ENCODE peak calls at places on chromosomes 16 and 17, in nine cellular contexts. X is K562; J is esophagus muscularis mucosa; D is prostate gland; L is neural progenitor cell; P is CD8-positive, alpha-beta memory T cell; Z is left ventricle myocardium inferior; H is adipocyte; F is SK-N-SH. E is an unnamed sample. For H3K36me3 and H3K9me3, the result is how much of the 10 kb centered on the place peaks cover.

GRCh38 chr17:43442711-43443110 is 41.1 kb upstream of the DHX8 start:
- DNase-seq in X (no peak), J (no peak), D (no peak), L (no peak), P (no peak), Z (no peak), H (peak), F (no peak), E (no peak)

GRCh38 chr17:30263552-30264333 is 28.0 kb downstream of the BLMH start:
- DNase-seq in X (no peak), J (no peak), D (no peak), L (no peak), P (no peak), Z (no peak), H (peak), F (no peak), E (no peak)

GRCh38 chr16:67208525-67208896 is 9.6 kb downstream of the ELMO3 start:
- DNase-seq in X (no peak), J (no peak), D (no peak), L (no peak), P (peak), Z (no peak), H (no peak), F (no peak), E (no peak)

GRCh38 chr16:5054876-5055865 is 10.6 kb downstream of the C16orf89 start:
- DNase-seq in X (no peak), J (no peak), D (no peak), L (no peak), P (no peak), Z (no peak), H (no peak), F (no peak), E (no peak)

GRCh38 chr16:68426355-68426652 is 22.0 kb downstream of the SMPD3 start:
- DNase-seq in X (no peak), J (no peak), D (no peak), L (no peak), P (no peak), Z (no peak), H (no peak), F (no peak), E (no peak)

GRCh38 chr17:81481011-81481799 is 31.4 kb downstream of the ACTG1 start:
- DNase-seq in X (peak), J (no peak), D (peak), L (peak), P (peak), Z (peak), H (peak), F (peak), E (no peak)

GRCh38 chr16:4663756-4664465 is 29.5 kb upstream of the NUDT16L1 start:
- DNase-seq in X (no peak), J (no peak), D (no peak), L (no peak), P (no peak), Z (peak), H (no peak), F (no peak), E (no peak)

GRCh38 chr16:80144191-80144590 is 396.6 kb upstream of the DYNLRB2 start:
- DNase-seq in X (no peak), J (no peak), D (no peak), L (no peak), P (no peak), Z (no peak), H (peak), F (no peak), E (no peak)

GRCh38 chr17:55314784-55315491 is 50.2 kb downstream of the HLF start:
- DNase-seq in X (no peak), J (no peak), D (no peak), L (no peak), P (no peak), Z (no peak), H (no peak), F (no peak), E (no peak)

GRCh38 chr17:14205992-14206461 is 30.6 kb downstream of the CDRT15 start:
- DNase-seq in X (no peak), J (no peak), D (peak), L (no peak), P (peak), Z (peak), H (no peak), F (no peak), E (no peak)

GRCh38 chr16:68382296-68382718 is 66.0 kb downstream of the SMPD3 start:
- DNase-seq in X (peak), J (no peak), D (no peak), L (no peak), P (peak), Z (no peak), H (no peak), F (peak), E (peak)

GRCh38 chr17:2312736-2313135 is 9.0 kb downstream of the SRR start:
- DNase-seq in X (no peak), J (no peak), D (no peak), L (no peak), P (no peak), Z (no peak), H (peak), F (no peak), E (no peak)

GRCh38 chr17:82342361-82343079 is 9.0 kb upstream of the SECTM1 start:
- DNase-seq in X (no peak), J (no peak), D (no peak), L (no peak), P (no peak), Z (no peak), H (no peak), F (no peak), E (no peak)

GRCh38 chr16:68179196-68179795 is 56.6 kb downstream of the ESRP2 start:
- DNase-seq in X (no peak), J (no peak), D (no peak), L (no peak), P (no peak), Z (no peak), H (peak), F (no peak), E (no peak)

GRCh38 chr16:48611329-48612137 is 1.6 kb upstream of the N4BP1 start:
- DNase-seq in X (peak), J (no peak), D (no peak), L (no peak), P (peak), Z (no peak), H (no peak), F (no peak), E (no peak)

GRCh38 chr16:8674413-8675022 is at the start of gene ABAT:
- DNase-seq in X (peak), J (peak), D (peak), L (peak), P (peak), Z (peak), H (peak), F (peak), E (peak)

GRCh38 chr17:43171761-43172487 is 910 bp downstream of the NBR1 start:
- DNase-seq in X (no peak), J (no peak), D (peak), L (peak), P (no peak), Z (no peak), H (peak), F (no peak), E (peak)

GRCh38 chr17:39705786-39706348 is 6.0 kb downstream of the ERBB2 start:
- DNase-seq in X (no peak), J (no peak), D (peak), L (no peak), P (no peak), Z (peak), H (no peak), F (no peak), E (no peak)

GRCh38 chr17:39703913-39704312 is 4.0 kb downstream of the ERBB2 start:
- DNase-seq in X (no peak), J (no peak), D (no peak), L (no peak), P (no peak), Z (no peak), H (no peak), F (no peak), E (no peak)

GRCh38 chr17:39706921-39707337 is 7.1 kb downstream of the ERBB2 start:
- DNase-seq in X (no peak), J (no peak), D (no peak), L (no peak), P (no peak), Z (no peak), H (no peak), F (no peak), E (no peak)

GRCh38 chr17:39704821-39705551 is 5.1 kb downstream of the ERBB2 start:
- DNase-seq in X (no peak), J (no peak), D (peak), L (peak), P (no peak), Z (no peak), H (peak), F (no peak), E (no peak)

DNA sequence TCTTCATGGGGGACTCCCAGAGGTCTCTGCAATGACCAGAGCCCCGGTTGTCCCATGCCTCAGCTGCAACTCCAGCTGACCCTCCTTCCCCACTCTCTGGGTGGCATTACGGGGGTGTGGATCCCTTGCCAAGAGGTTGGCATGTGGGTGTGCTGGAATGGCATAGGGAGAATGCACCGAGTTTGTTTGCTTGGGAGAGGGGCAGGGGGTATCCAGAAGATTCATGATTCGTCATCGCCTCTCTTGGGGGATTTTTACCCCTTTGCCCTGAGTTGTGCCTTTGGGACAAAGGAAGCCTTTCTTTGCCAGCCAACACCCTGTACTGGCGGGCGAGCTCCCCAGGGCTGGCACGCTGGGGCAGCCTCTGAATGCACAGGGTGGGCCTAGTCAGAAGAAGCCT is 6.5 kb downstream of the ERBB2 start:
- DNase-seq in X (no peak), J (no peak), D (no peak), L (no peak), P (no peak), Z (no peak), H (no peak), F (no peak), E (no peak)
- H3K36me3 ChIP-seq in X (under half), J (half or more), D (under half), L (under half), P (under half), Z (under half), H (under half), F (under half), E (under half)

DNA sequence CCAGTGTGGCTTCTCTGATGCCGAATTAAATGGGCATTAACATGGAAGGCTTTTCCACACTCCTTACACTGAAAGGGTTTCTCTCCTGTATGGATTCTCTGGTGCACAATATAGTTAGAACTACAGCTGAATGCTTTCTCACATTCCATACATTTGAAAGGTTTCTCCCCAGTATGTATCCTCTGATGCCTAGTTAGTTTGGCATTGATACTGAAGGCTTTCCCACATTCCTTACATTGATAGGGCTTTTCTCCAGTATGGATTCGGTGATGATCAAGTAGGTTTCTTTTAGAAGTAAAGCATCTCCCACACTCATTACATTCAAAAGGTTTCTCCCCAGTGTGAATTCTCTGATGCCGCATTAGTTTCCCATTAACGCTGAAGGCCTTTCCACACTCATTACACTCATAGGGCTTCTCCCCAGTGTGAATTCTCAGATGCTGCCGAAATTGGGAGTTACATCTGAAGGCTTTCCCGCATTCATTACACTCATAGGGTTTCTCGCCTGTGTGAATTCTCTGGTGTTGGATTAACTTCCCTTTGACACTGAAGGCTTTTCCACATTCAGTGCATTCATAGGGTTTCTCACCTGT is 6.5 kb upstream of the TLE7 start:
- DNase-seq in X (no peak), J (no peak), D (no peak), L (no peak), P (no peak), Z (no peak), H (no peak), F (no peak), E (no peak)
- H3K9me3 ChIP-seq in X (under half), J (under half), D (under half), L (under half), P (under half), Z (half or more), H (half or more), F (under half), E (under half)

GRCh38 chr16:87844809-87845208 is 24.5 kb downstream of the SLC7A5 start:
- DNase-seq in X (no peak), J (no peak), D (no peak), L (no peak), P (no peak), Z (no peak), H (no peak), F (no peak), E (no peak)
- H3K36me3 ChIP-seq in X (half or more), J (under half), D (under half), L (under half), P (under half), Z (under half), H (under half), F (under half), E (half or more)

DNA sequence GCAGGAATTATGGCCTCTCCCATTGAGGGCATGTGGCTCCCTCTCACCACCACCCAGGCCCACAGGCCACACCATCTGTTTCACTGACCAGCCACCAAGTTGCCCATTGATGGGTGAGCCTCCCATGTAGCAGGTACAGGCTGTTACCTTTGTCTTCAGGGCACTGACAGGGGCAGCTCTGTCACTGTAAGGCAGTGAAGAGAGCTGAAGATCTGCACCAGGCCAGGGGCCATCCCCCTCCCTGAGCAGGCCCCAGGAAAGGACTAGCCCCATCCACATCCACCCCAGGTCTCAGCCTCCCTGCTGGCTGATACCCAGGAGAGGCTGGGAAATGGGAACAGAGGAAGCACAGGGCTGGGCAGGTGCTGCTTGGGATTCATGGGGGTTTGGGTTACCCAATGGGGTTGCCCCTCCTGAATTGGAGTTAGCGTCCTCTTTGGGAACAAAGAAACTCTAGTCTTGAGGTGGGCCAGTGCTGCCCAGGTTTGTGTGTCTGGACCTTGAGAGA is 1691.4 kb downstream of the TP53TG3F start:
- DNase-seq in X (no peak), J (peak), D (no peak), L (no peak), P (no peak), Z (no peak), H (no peak), F (no peak), E (no peak)
- H3K9me3 ChIP-seq in X (under half), J (under half), D (under half), L (under half), P (under half), Z (under half), H (under half), F (under half), E (under half)

E was measured in Karpas-422.